ENCODE peak calls at places on chromosomes 11 and 22, in five cellular contexts. T is HAP-1, A is globus pallidus, M is GDM1, Z is progenitor cell of endocrine pancreas. S is an unnamed sample.

GRCh38 chr11:56841210-56841810 is 92.8 kb upstream of the OR9G4 start:
- DNase-seq in Z (peak), A (peak), T (peak), M (peak), S (peak)

GRCh38 chr11:8871283-8871775 is 39.7 kb upstream of the AKIP1 start:
- DNase-seq in A (peak), T (peak), Z (no peak), M (no peak), S (peak)

GRCh38 chr11:119699227-119699626 is 29.8 kb downstream of the NECTIN1 start:
- DNase-seq in M (no peak), A (no peak), Z (no peak), T (peak), S (no peak)

GRCh38 chr22:46367707-46368191 is 32.2 kb downstream of the TRMU start:
- DNase-seq in T (peak), Z (peak), M (peak), A (no peak), S (peak)

GRCh38 chr11:20038969-20039368 is 121.3 kb downstream of the DBX1 start:
- DNase-seq in M (no peak), T (no peak), A (no peak), Z (no peak), S (no peak)

GRCh38 chr11:46248270-46249102 is 29.0 kb upstream of the CREB3L1 start:
- DNase-seq in A (no peak), Z (no peak), T (no peak), M (no peak), S (peak)

GRCh38 chr11:103228807-103229206 is 119.6 kb downstream of the DYNC2H1 start:
- DNase-seq in A (no peak), Z (no peak), T (peak), M (no peak), S (no peak)

GRCh38 chr11:66976925-66977324 is 1.8 kb downstream of the C11orf86 start:
- DNase-seq in M (no peak), Z (no peak), T (no peak), A (no peak), S (no peak)

GRCh38 chr22:36445158-36445668 is 36.2 kb downstream of the TXN2 start:
- DNase-seq in T (no peak), A (no peak), Z (no peak), M (no peak), S (peak)

GRCh38 chr11:111585371-111585770 is 16.9 kb upstream of the SIK2 start:
- DNase-seq in Z (no peak), M (peak), T (no peak), A (no peak), S (no peak)

S was measured in H54.